ENCODE peak calls at places on chromosomes 13 and 19, in four cellular contexts. S is neural progenitor cell, K is vagina, C is cardiac muscle cell. W is an unnamed sample.

GRCh38 chr19:1577090-1577928 is 9.2 kb upstream of the MEX3D start:
- DNase-seq in S (no peak), C (no peak), K (no peak), W (no peak)

GRCh38 chr13:93320942-93321341 is 94.3 kb downstream of the GPC6 start:
- DNase-seq in K (no peak), S (no peak), C (no peak), W (no peak)

GRCh38 chr13:110913322-110913721 is 1.5 kb downstream of the ANKRD10 start:
- DNase-seq in S (peak; percentile 18), C (peak; percentile 18), K (no peak), W (no peak)

GRCh38 chr13:36332986-36333385 is 13.2 kb downstream of the SPART start:
- DNase-seq in K (no peak), C (no peak), S (no peak), W (no peak)

GRCh38 chr13:30692108-30692507 is 43.2 kb upstream of the ALOX5AP start:
- DNase-seq in K (no peak), S (no peak), C (no peak), W (no peak)

GRCh38 chr13:59750860-59751259 is 412.9 kb downstream of the DIAPH3 start:
- DNase-seq in C (peak; percentile 63), K (no peak), S (peak; percentile 90), W (no peak)

GRCh38 chr13:40371531-40372125 is 294.8 kb downstream of the FOXO1 start:
- DNase-seq in C (no peak), K (no peak), S (no peak), W (no peak)

GRCh38 chr19:15161028-15161984 is 39.5 kb downstream of the NOTCH3 start:
- DNase-seq in C (no peak), K (no peak), S (no peak), W (no peak)

GRCh38 chr19:18421371-18421959 is 2.3 kb downstream of the SSBP4 start:
- DNase-seq in S (no peak), C (no peak), K (no peak), W (no peak)

GRCh38 chr19:16969127-16969526 is 57.5 kb downstream of the CPAMD8 start:
- DNase-seq in S (no peak), K (no peak), C (no peak), W (no peak)

GRCh38 chr13:80599765-80600164 is 258.8 kb upstream of the SPRY2 start:
- DNase-seq in S (peak; percentile 23), K (no peak), C (no peak), W (no peak)

GRCh38 chr19:35751839-35752745 is 3.7 kb downstream of the LIN37 start:
- DNase-seq in S (no peak), K (no peak), C (no peak), W (no peak)

GRCh38 chr19:55695511-55696290 is 20.7 kb downstream of the EPN1 start:
- DNase-seq in C (no peak), S (no peak), K (no peak), W (no peak)

GRCh38 chr19:35868823-35869326 is 501 bp downstream of the APLP1 start:
- DNase-seq in S (no peak), K (no peak), C (no peak), W (no peak)

GRCh38 chr13:42832341-42833153 is 51.2 kb downstream of the FAM216B start:
- DNase-seq in C (no peak), S (no peak), K (no peak), W (no peak)

GRCh38 chr13:41224113-41225110 is 30.0 kb upstream of the KBTBD7 start:
- DNase-seq in C (no peak), K (no peak), S (no peak), W (no peak)

GRCh38 chr19:19782783-19783182 is 38.8 kb downstream of the ZNF506 start:
- DNase-seq in S (no peak), K (no peak), C (no peak), W (no peak)

GRCh38 chr19:42293539-42293938 is 8.4 kb upstream of the PRR19 start:
- DNase-seq in C (no peak), S (peak; percentile 29), K (no peak), W (peak; percentile 12)

GRCh38 chr19:49567722-49568454 is 12.5 kb downstream of the NOSIP start:
- DNase-seq in S (no peak), K (no peak), C (no peak), W (no peak)

GRCh38 chr13:83563499-83563898 is 318.8 kb downstream of the SLITRK1 start:
- DNase-seq in S (peak; percentile 2), C (no peak), K (no peak), W (no peak)

GRCh38 chr19:48966541-48967345 is 1.6 kb downstream of the FTL start:
- DNase-seq in S (peak; percentile 79), C (no peak), K (no peak), W (no peak)

GRCh38 chr13:42991892-42992584 is at the start of gene EPSTI1:
- DNase-seq in K (no peak), S (peak; percentile 68), C (peak; percentile 38), W (peak; percentile 77)

GRCh38 chr13:51829236-51829899 is 15.6 kb downstream of the TMEM272 start:
- DNase-seq in S (no peak), K (no peak), C (no peak), W (no peak)

GRCh38 chr19:11551603-11552235 is 7.3 kb downstream of the ELOF1 start:
- DNase-seq in S (peak; percentile 47), C (peak; percentile 49), K (no peak), W (no peak)

GRCh38 chr19:54708781-54709180 is 15.5 kb upstream of the KIR3DL3 start:
- DNase-seq in S (no peak), C (no peak), K (no peak), W (no peak)

GRCh38 chr13:52459668-52460067 is 4.4 kb downstream of the CKAP2 start:
- DNase-seq in S (no peak), C (no peak), K (no peak), W (no peak)

GRCh38 chr19:55257461-55258411 is 1.1 kb downstream of the PPP6R1 start:
- DNase-seq in K (no peak), C (peak; percentile 47), S (peak; percentile 34), W (no peak)

GRCh38 chr19:51006406-51006805 is 5.0 kb upstream of the KLK8 start:
- DNase-seq in K (no peak), S (no peak), C (no peak), W (no peak)

GRCh38 chr19:57813919-57814504 is 701 bp downstream of the ZNF552 start:
- DNase-seq in S (no peak), C (peak; percentile 20), K (no peak), W (no peak)

GRCh38 chr19:9586764-9587163 is 2.5 kb upstream of the ZNF121 start:
- DNase-seq in K (no peak), C (peak; percentile 75), S (peak; percentile 81), W (peak; percentile 56)

GRCh38 chr19:56253737-56254136 is 18.8 kb upstream of the EDDM13 start:
- DNase-seq in K (no peak), S (peak; percentile 56), C (peak; percentile 26), W (no peak)

GRCh38 chr19:2634228-2634951 is 68.1 kb downstream of the GNG7 start:
- DNase-seq in K (no peak), C (peak; percentile 52), S (no peak), W (no peak)

GRCh38 chr19:2634960-2635359 is 67.5 kb downstream of the GNG7 start:
- DNase-seq in C (no peak), K (no peak), S (no peak), W (peak; percentile 46)

GRCh38 chr19:2631213-2631821 is 71.2 kb downstream of the GNG7 start:
- DNase-seq in K (no peak), C (no peak), S (no peak), W (no peak)

GRCh38 chr19:2636142-2636896 is 66.2 kb downstream of the GNG7 start:
- DNase-seq in C (no peak), K (no peak), S (no peak), W (no peak)

DNA sequence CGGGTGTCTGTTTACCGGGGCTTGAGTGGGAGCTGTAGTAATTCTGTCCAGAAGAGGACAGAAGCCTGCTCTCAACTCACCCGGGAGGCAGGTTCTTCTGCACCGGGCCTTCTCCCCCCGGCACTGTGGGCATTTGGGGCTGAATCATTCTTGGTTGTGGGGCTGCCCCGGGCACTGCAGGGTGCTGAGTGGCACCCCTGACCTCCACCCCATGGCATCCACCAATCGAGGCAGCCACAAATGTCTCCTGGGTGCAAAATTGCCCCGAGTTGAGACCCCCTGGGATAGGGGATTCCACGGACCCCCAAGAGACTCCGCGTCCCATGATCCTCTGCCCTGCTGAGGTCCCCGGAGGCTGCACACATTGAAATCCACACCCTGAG is 68.8 kb downstream of the GNG7 start:
- DNase-seq in K (no peak), S (no peak), C (no peak), W (no peak)
- H3K4me1 ChIP-seq in K (peaks cover 8% of the 10 kb centered on the region), S (no peaks in the 10 kb centered on the region), C (peaks cover 13% of the 10 kb centered on the region), W (peaks cover 5% of the 10 kb centered on the region)

GRCh38 chr19:30226464-30227070 is 145.6 kb upstream of the ZNF536 start:
- DNase-seq in K (no peak), S (peak; percentile 48), C (no peak), W (no peak)

GRCh38 chr19:30225615-30226463 is 146.3 kb upstream of the ZNF536 start:
- DNase-seq in C (no peak), K (no peak), S (peak; percentile 60), W (no peak)

GRCh38 chr19:30222993-30223865 is 149.0 kb upstream of the ZNF536 start:
- DNase-seq in C (peak; percentile 45), S (peak; percentile 78), K (no peak), W (no peak)

GRCh38 chr19:30223866-30224688 is 148.1 kb upstream of the ZNF536 start:
- DNase-seq in C (no peak), K (no peak), S (no peak), W (no peak)

GRCh38 chr19:30224689-30225606 is 147.2 kb upstream of the ZNF536 start:
- DNase-seq in C (no peak), K (no peak), S (peak; percentile 64), W (no peak)
- H3K4me3 ChIP-seq in C (peak overlapping the region; percentile 45), K (peak overlapping the region; percentile 63), S (peak overlapping the region; percentile 71), W (no peak overlapping the region)

DNA sequence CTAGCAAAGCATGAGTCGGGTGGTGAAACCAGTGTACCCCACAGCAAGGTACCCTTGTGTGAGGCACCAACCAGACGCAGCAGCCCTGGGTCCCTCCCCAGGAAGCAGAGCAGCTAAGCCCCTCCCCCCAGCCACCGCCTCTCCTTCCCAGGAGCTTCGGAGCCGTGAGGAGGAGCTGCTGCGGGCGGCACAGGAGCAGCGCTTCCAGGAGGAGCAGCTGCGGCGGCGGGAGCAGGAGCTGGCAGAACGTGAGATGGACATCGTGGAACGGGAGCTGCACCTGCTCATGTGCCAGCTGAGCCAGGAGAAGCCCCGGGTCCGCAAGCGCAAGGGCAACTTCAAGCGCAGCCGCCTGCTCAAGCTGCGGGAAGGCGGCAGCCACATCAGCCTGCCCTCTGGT is 12.4 kb downstream of the TTC9B start:
- DNase-seq in C (no peak), S (no peak), K (no peak), W (no peak)
- H3K4me1 ChIP-seq in C (no peaks in the 10 kb centered on the region), S (no peaks in the 10 kb centered on the region), K (no peaks in the 10 kb centered on the region), W (no peaks in the 10 kb centered on the region)

DNA sequence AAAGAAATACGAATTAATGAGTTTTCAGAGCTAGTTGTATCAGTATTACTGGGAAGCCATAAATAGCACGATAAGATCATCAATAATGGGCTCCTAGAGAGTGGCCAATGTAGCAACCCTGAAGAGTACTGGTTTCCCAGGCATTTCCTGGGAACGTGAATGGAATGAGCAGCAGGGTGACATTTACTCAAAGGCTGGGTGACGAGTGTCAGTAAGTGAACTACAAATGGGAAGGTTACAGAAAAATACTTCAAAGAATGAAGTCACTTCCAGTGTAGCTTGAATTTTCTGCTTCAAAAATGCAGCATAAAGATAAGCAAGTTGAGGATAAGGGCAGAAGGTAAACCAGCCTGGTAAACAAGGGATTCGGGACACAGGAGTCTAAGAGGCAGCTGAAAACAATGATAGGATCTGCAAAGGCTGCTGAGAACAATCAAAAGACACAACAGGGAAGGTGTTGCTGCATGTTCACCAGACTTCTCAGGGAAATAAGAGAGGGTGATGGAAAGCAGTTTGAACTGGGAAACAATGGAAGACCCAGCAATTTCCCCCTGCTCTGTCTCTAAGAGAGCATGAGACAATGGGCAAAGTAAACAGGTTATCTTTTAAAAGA is 48.6 kb upstream of the POSTN start:
- DNase-seq in C (peak; percentile 28), S (peak; percentile 75), K (no peak), W (no peak)
- H3K4me3 ChIP-seq in C (no peak overlapping the region), S (peak overlapping the region; percentile 3), K (no peak overlapping the region), W (no peak overlapping the region)